ENCODE peak calls at places on chromosomes 13 and 19, in eight cellular contexts. N is brain microvascular endothelial cell; L is GM06990; D is activated CD8-positive, alpha-beta memory T cell treated with anti-CD3 and anti-CD28 coated beads for 1 hour; H is activated naive CD4-positive, alpha-beta T cell; V is neuronal stem cell; U is ascending aorta; G is T-helper 17 cell. I is an unnamed sample.

GRCh38 chr19:29586401-29586800 is 19.7 kb upstream of the POP4 start:
- DNase-seq in D (no peak), L (no peak), N (no peak), V (no peak), G (no peak), U (no peak), H (no peak), I (no peak)

GRCh38 chr19:13234518-13234917 is 84.3 kb downstream of the IER2 start:
- DNase-seq in D (peak), V (no peak), L (peak), G (peak), N (no peak), U (peak), H (peak), I (peak)

GRCh38 chr19:14432817-14433453 is at the start of gene PKN1:
- DNase-seq in L (peak), G (peak), H (peak), D (no peak), U (no peak), N (no peak), V (peak), I (peak)

GRCh38 chr19:42601811-42602443 is 7.2 kb upstream of the CEACAM8 start:
- DNase-seq in D (no peak), G (no peak), V (no peak), N (peak), H (no peak), L (no peak), U (no peak), I (peak)

GRCh38 chr19:41530184-41530534 is 45.8 kb upstream of the CEACAM21 start:
- DNase-seq in U (no peak), H (no peak), N (no peak), D (no peak), V (no peak), G (no peak), L (no peak), I (no peak)

GRCh38 chr19:52188822-52189744 is 769 bp upstream of the PPP2R1A start:
- DNase-seq in D (no peak), G (peak), N (peak), U (no peak), V (no peak), H (peak), L (peak), I (no peak)

GRCh38 chr19:14375055-14375581 is 6.1 kb upstream of the ADGRE5 start:
- DNase-seq in L (peak), U (peak), D (peak), V (no peak), H (peak), N (no peak), G (peak), I (peak)

GRCh38 chr13:48808689-48809088 is 155.0 kb downstream of the CYSLTR2 start:
- DNase-seq in G (no peak), L (no peak), D (no peak), H (no peak), N (peak), U (no peak), V (no peak), I (no peak)

GRCh38 chr13:26952551-26953138 is 192.1 kb upstream of the GPR12 start:
- DNase-seq in V (no peak), U (no peak), G (no peak), N (no peak), L (no peak), D (no peak), H (no peak), I (no peak)

GRCh38 chr19:47186337-47187022 is 44.5 kb downstream of the BBC3 start:
- DNase-seq in V (no peak), U (no peak), D (peak), H (peak), L (peak), N (no peak), G (peak), I (peak)

GRCh38 chr13:54682184-54682583 is 1653.6 kb downstream of the OLFM4 start:
- DNase-seq in L (no peak), H (no peak), G (no peak), V (no peak), D (no peak), U (no peak), N (no peak), I (no peak)

GRCh38 chr13:40755082-40755755 is 15.8 kb downstream of the MRPS31 start:
- DNase-seq in V (no peak), H (no peak), D (no peak), N (no peak), U (no peak), L (no peak), G (no peak), I (no peak)

GRCh38 chr13:74644239-74644638 is 510.0 kb upstream of the KLF12 start:
- DNase-seq in V (no peak), G (no peak), N (peak), U (no peak), L (no peak), H (no peak), D (no peak), I (no peak)

GRCh38 chr19:42529248-42529764 is 1.0 kb upstream of the CEACAM1 start:
- DNase-seq in G (peak), D (peak), L (peak), N (peak), H (peak), U (peak), V (peak), I (peak)